ENCODE peak calls at places on chromosomes 3 and 15, in nine cellular contexts. One of them, this sample, is unnamed.

GRCh38 chr3:65831733-65832425 is 206.8 kb downstream of the MAGI1 start:
- DNase-seq in thyroid gland: no peak
- DNase-seq in left ventricle myocardium inferior: no peak
- DNase-seq in PC-9: no peak
- DNase-seq in cardiac muscle cell: peak
- DNase-seq in AG04450: peak
- DNase-seq in GM23338: no peak
- DNase-seq in BE2C: peak
- DNase-seq in psoas muscle: no peak
- DNase-seq in this sample: no peak

GRCh38 chr3:185420762-185421161 is 57.8 kb downstream of the MAP3K13 start:
- DNase-seq in left ventricle myocardium inferior: no peak
- DNase-seq in BE2C: no peak
- DNase-seq in cardiac muscle cell: peak
- DNase-seq in thyroid gland: no peak
- DNase-seq in AG04450: no peak
- DNase-seq in psoas muscle: no peak
- DNase-seq in GM23338: no peak
- DNase-seq in PC-9: no peak
- DNase-seq in this sample: no peak

GRCh38 chr15:35256141-35256540 is 171.0 kb upstream of the NANOGP8 start:
- DNase-seq in thyroid gland: no peak
- DNase-seq in BE2C: no peak
- DNase-seq in cardiac muscle cell: no peak
- DNase-seq in psoas muscle: no peak
- DNase-seq in AG04450: no peak
- DNase-seq in GM23338: no peak
- DNase-seq in left ventricle myocardium inferior: no peak
- DNase-seq in PC-9: no peak
- DNase-seq in this sample: no peak

GRCh38 chr3:141845407-141846049 is 30.9 kb upstream of the ATP1B3 start:
- DNase-seq in thyroid gland: peak
- DNase-seq in AG04450: no peak
- DNase-seq in PC-9: no peak
- DNase-seq in left ventricle myocardium inferior: no peak
- DNase-seq in BE2C: no peak
- DNase-seq in GM23338: peak
- DNase-seq in psoas muscle: no peak
- DNase-seq in cardiac muscle cell: no peak
- DNase-seq in this sample: no peak

GRCh38 chr3:159711560-159712333 is 276.9 kb upstream of the IL12A start:
- DNase-seq in AG04450: peak
- DNase-seq in GM23338: no peak
- DNase-seq in BE2C: peak
- DNase-seq in thyroid gland: no peak
- DNase-seq in left ventricle myocardium inferior: peak
- DNase-seq in psoas muscle: no peak
- DNase-seq in cardiac muscle cell: peak
- DNase-seq in PC-9: no peak
- DNase-seq in this sample: no peak

GRCh38 chr15:62389887-62390792 is 225.1 kb upstream of the C2CD4B start:
- DNase-seq in psoas muscle: peak
- DNase-seq in BE2C: peak
- DNase-seq in AG04450: no peak
- DNase-seq in cardiac muscle cell: peak
- DNase-seq in left ventricle myocardium inferior: peak
- DNase-seq in PC-9: peak
- DNase-seq in thyroid gland: peak
- DNase-seq in GM23338: peak
- DNase-seq in this sample: peak

GRCh38 chr3:102181202-102181920 is 253.5 kb upstream of the ZPLD1 start:
- DNase-seq in cardiac muscle cell: peak
- DNase-seq in GM23338: peak
- DNase-seq in PC-9: peak
- DNase-seq in BE2C: no peak
- DNase-seq in AG04450: peak
- DNase-seq in thyroid gland: peak
- DNase-seq in left ventricle myocardium inferior: no peak
- DNase-seq in psoas muscle: no peak
- DNase-seq in this sample: no peak

GRCh38 chr3:192571197-192571791 is 156.0 kb downstream of the FGF12 start:
- DNase-seq in AG04450: peak
- DNase-seq in PC-9: no peak
- DNase-seq in left ventricle myocardium inferior: peak
- DNase-seq in BE2C: peak
- DNase-seq in cardiac muscle cell: peak
- DNase-seq in psoas muscle: peak
- DNase-seq in GM23338: no peak
- DNase-seq in thyroid gland: peak
- DNase-seq in this sample: no peak

GRCh38 chr3:184261270-184262165 is at the start of gene CAMK2N2:
- DNase-seq in GM23338: peak
- DNase-seq in psoas muscle: peak
- DNase-seq in AG04450: no peak
- DNase-seq in left ventricle myocardium inferior: peak
- DNase-seq in thyroid gland: peak
- DNase-seq in cardiac muscle cell: peak
- DNase-seq in PC-9: peak
- DNase-seq in BE2C: peak
- DNase-seq in this sample: no peak

DNA sequence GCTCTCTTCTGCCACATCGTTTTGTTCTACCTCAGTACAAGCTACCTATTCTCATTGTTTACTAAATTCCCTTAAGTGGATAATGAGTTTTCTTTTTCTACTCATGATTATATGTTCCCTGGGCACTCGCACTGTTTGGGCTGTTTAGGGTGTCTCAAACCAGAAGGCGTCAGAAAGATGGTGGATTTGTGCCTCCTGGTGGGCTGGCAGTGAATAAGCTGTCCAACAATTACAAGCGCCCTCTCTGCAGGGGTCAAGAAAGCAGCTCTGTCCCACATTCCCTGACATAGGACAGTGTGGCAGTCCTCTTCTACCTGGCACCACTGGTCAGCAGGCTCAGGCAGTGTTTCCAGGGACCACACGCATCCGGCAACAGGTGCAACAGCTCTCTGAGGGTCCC is 173.4 kb upstream of the PPP2R3A start:
- DNase-seq in left ventricle myocardium inferior: no peak
- DNase-seq in AG04450: no peak
- DNase-seq in BE2C: no peak
- DNase-seq in thyroid gland: no peak
- DNase-seq in psoas muscle: no peak
- DNase-seq in cardiac muscle cell: no peak
- DNase-seq in PC-9: no peak
- DNase-seq in GM23338: peak
- DNase-seq in this sample: no peak
- TF ChIP-seq CTCF in left ventricle myocardium inferior: no peak
- TF ChIP-seq CTCF in AG04450: no peak
- TF ChIP-seq CTCF in BE2C: peak
- TF ChIP-seq CTCF in thyroid gland: no peak
- TF ChIP-seq CTCF in psoas muscle: no peak
- TF ChIP-seq CTCF in cardiac muscle cell: no peak
- TF ChIP-seq CTCF in PC-9: no peak
- TF ChIP-seq CTCF in GM23338: peak
- TF ChIP-seq CTCF in this sample: no peak

GRCh38 chr15:100236981-100237720 is 104.6 kb downstream of the ADAMTS17 start:
- DNase-seq in PC-9: no peak
- DNase-seq in psoas muscle: no peak
- DNase-seq in left ventricle myocardium inferior: no peak
- DNase-seq in AG04450: no peak
- DNase-seq in GM23338: no peak
- DNase-seq in cardiac muscle cell: no peak
- DNase-seq in BE2C: no peak
- DNase-seq in thyroid gland: no peak
- DNase-seq in this sample: no peak
- TF ChIP-seq CTCF in PC-9: no peak
- TF ChIP-seq CTCF in psoas muscle: no peak
- TF ChIP-seq CTCF in left ventricle myocardium inferior: no peak
- TF ChIP-seq CTCF in AG04450: no peak
- TF ChIP-seq CTCF in GM23338: no peak
- TF ChIP-seq CTCF in cardiac muscle cell: no peak
- TF ChIP-seq CTCF in BE2C: no peak
- TF ChIP-seq CTCF in thyroid gland: no peak
- TF ChIP-seq CTCF in this sample: no peak

DNA sequence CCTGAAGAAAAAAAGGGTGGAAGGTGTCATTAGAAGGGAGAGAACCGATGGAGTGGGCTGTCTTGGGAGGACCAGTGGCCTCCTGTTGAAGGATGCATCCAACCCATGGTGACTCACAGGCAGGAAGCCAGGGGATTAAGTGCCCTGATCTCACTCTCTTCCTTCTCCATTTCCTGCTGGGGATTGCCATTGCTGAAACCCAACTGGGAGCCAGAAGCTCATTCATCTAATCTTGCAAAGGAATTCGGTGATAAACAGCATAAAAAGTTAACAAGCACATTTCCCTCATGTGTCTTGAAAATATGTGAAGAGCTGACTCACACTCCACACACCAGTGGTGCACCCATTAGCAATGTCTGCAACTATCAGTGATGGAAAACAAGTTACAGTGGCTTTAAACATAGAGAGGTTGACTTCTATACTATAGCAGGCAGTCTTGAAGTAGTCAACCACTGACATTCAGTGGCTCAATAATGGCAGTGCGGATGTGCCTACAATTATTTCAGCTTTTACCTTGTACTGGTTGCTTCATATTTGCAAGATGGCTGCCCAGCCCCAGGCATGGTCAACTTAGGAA is 12.8 kb upstream of the CSRNP1 start:
- DNase-seq in thyroid gland: no peak
- DNase-seq in PC-9: peak
- DNase-seq in BE2C: no peak
- DNase-seq in AG04450: no peak
- DNase-seq in cardiac muscle cell: peak
- DNase-seq in GM23338: no peak
- DNase-seq in left ventricle myocardium inferior: peak
- DNase-seq in psoas muscle: no peak
- DNase-seq in this sample: no peak
- TF ChIP-seq CTCF in thyroid gland: no peak
- TF ChIP-seq CTCF in PC-9: no peak
- TF ChIP-seq CTCF in BE2C: no peak
- TF ChIP-seq CTCF in AG04450: no peak
- TF ChIP-seq CTCF in cardiac muscle cell: peak
- TF ChIP-seq CTCF in GM23338: no peak
- TF ChIP-seq CTCF in left ventricle myocardium inferior: no peak
- TF ChIP-seq CTCF in psoas muscle: no peak
- TF ChIP-seq CTCF in this sample: no peak

GRCh38 chr3:62667714-62668113 is 207.5 kb downstream of the CADPS start:
- DNase-seq in AG04450: no peak
- DNase-seq in GM23338: peak
- DNase-seq in psoas muscle: no peak
- DNase-seq in PC-9: no peak
- DNase-seq in thyroid gland: no peak
- DNase-seq in BE2C: no peak
- DNase-seq in left ventricle myocardium inferior: no peak
- DNase-seq in cardiac muscle cell: no peak
- DNase-seq in this sample: no peak
- TF ChIP-seq CTCF in AG04450: no peak
- TF ChIP-seq CTCF in GM23338: peak
- TF ChIP-seq CTCF in psoas muscle: no peak
- TF ChIP-seq CTCF in PC-9: no peak
- TF ChIP-seq CTCF in thyroid gland: peak
- TF ChIP-seq CTCF in BE2C: peak
- TF ChIP-seq CTCF in left ventricle myocardium inferior: no peak
- TF ChIP-seq CTCF in cardiac muscle cell: no peak
- TF ChIP-seq CTCF in this sample: no peak